ENCODE peak calls at places on chromosomes 5 and 9, in eight cellular contexts. Q is IMR-90, D is ovary, A is endothelial cell, R is T-helper 1 cell, K is PC-9, V is NCI-H748 treated with DMSO at 0.1 percent for 48 hours, T is sigmoid colon. U is an unnamed sample.

GRCh38 chr5:57501414-57502321 is 19.1 kb upstream of the ACTBL2 start:
- DNase-seq in Q (no peak), T (no peak), V (no peak), R (no peak), D (no peak), A (no peak), K (peak), U (no peak)

GRCh38 chr5:17620627-17621026 is 10.4 kb downstream of the TAF11L12 start:
- DNase-seq in D (no peak), K (no peak), Q (no peak), V (no peak), A (no peak), T (no peak), R (no peak), U (no peak)

GRCh38 chr5:10456583-10457562 is 15.2 kb downstream of the ROPN1L start:
- DNase-seq in T (no peak), Q (peak), V (no peak), D (no peak), R (no peak), K (no peak), A (no peak), U (no peak)

GRCh38 chr9:71819115-71819739 is 50.9 kb upstream of the CEMIP2 start:
- DNase-seq in A (peak), T (no peak), Q (peak), V (no peak), R (peak), K (peak), D (no peak), U (peak)

GRCh38 chr5:131672791-131673190 is 37.8 kb upstream of the RAPGEF6 start:
- DNase-seq in R (no peak), V (no peak), A (no peak), D (no peak), T (no peak), K (no peak), Q (no peak), U (no peak)

GRCh38 chr5:59416441-59416840 is 477.1 kb downstream of the PDE4D start:
- DNase-seq in T (no peak), R (no peak), D (no peak), A (no peak), V (no peak), Q (peak), K (no peak), U (no peak)

GRCh38 chr5:126917918-126918623 is 112.3 kb downstream of the MARCHF3 start:
- DNase-seq in A (no peak), V (peak), T (no peak), R (no peak), K (no peak), D (no peak), Q (peak), U (peak)

GRCh38 chr9:2662496-2662895 is 40.9 kb downstream of the VLDLR start:
- DNase-seq in V (no peak), R (no peak), T (no peak), K (no peak), A (peak), D (no peak), Q (no peak), U (peak)

GRCh38 chr9:118609355-118610044 is 759.7 kb downstream of the BRINP1 start:
- DNase-seq in R (no peak), D (no peak), V (no peak), A (no peak), T (no peak), K (no peak), Q (no peak), U (no peak)

GRCh38 chr5:147558826-147559225 is 49.0 kb upstream of the DPYSL3 start:
- DNase-seq in V (peak), K (no peak), A (peak), T (peak), D (peak), Q (peak), R (no peak), U (no peak)

GRCh38 chr5:89110916-89111646 is 228.1 kb upstream of the MEF2C start:
- DNase-seq in V (no peak), D (no peak), R (no peak), K (no peak), T (no peak), A (no peak), Q (no peak), U (no peak)

GRCh38 chr9:13110766-13111400 is 168.6 kb downstream of the MPDZ start:
- DNase-seq in K (no peak), D (peak), Q (no peak), A (no peak), T (no peak), R (no peak), V (no peak), U (peak)